ENCODE peak calls at places on chromosomes 5 and 9, in five cellular contexts. X is cardiac muscle cell, M is colonic mucosa, D is prostate gland, E is endodermal cell. F is an unnamed sample.

GRCh38 chr5:179210478-179210877 is 134.8 kb downstream of the ADAMTS2 start:
- DNase-seq in D (no peak), E (no peak), M (no peak), X (no peak), F (no peak)

GRCh38 chr9:121445986-121446385 is 53.7 kb downstream of the GGTA1 start:
- DNase-seq in M (no peak), X (no peak), E (peak), D (no peak), F (no peak)

GRCh38 chr5:6118691-6119090 is 259.7 kb downstream of the MED10 start:
- DNase-seq in D (no peak), M (no peak), X (no peak), E (no peak), F (no peak)

GRCh38 chr5:16568875-16569580 is 47.8 kb downstream of the RETREG1 start:
- DNase-seq in E (no peak), D (peak), X (no peak), M (no peak), F (peak)

GRCh38 chr9:94799578-94800264 is 73.2 kb downstream of the AOPEP start:
- DNase-seq in E (peak), D (no peak), M (no peak), X (no peak), F (no peak)

GRCh38 chr9:129566563-129567266 is 54.2 kb downstream of the C9orf50 start:
- DNase-seq in E (no peak), X (no peak), M (no peak), D (no peak), F (peak)

GRCh38 chr5:38465702-38466443 is 90.6 kb downstream of the LIFR start:
- DNase-seq in M (no peak), X (no peak), D (no peak), E (no peak), F (no peak)

GRCh38 chr5:157548513-157549282 is 26.9 kb downstream of the ADAM19 start:
- DNase-seq in X (no peak), M (no peak), D (no peak), E (no peak), F (no peak)

GRCh38 chr9:113715086-113715485 is 161.0 kb upstream of the ZNF618 start:
- DNase-seq in M (peak), E (peak), D (no peak), X (no peak), F (no peak)

GRCh38 chr9:120362446-120362845 is 217.5 kb downstream of the CDK5RAP2 start:
- DNase-seq in E (no peak), X (no peak), M (no peak), D (no peak), F (no peak)

GRCh38 chr9:18437315-18438200 is 36.4 kb upstream of the ADAMTSL1 start:
- DNase-seq in X (peak), D (no peak), E (peak), M (no peak), F (no peak)

GRCh38 chr9:87338075-87338989 is 159.3 kb upstream of the DAPK1 start:
- DNase-seq in M (no peak), X (peak), D (no peak), E (peak), F (no peak)

GRCh38 chr5:16626696-16627264 is 10.0 kb upstream of the RETREG1 start:
- DNase-seq in D (no peak), M (no peak), X (no peak), E (no peak), F (no peak)

GRCh38 chr5:29263836-29264235 is 1929.7 kb upstream of the CDH6 start:
- DNase-seq in E (no peak), X (no peak), D (no peak), M (no peak), F (no peak)

GRCh38 chr9:9585920-9586319 is 1026.9 kb downstream of the PTPRD start:
- DNase-seq in M (no peak), X (no peak), D (no peak), E (no peak), F (no peak)

GRCh38 chr5:76225316-76225715 is 142.1 kb downstream of the SV2C start:
- DNase-seq in E (no peak), D (no peak), X (no peak), M (no peak), F (no peak)

GRCh38 chr9:128713941-128714573 is 9.9 kb downstream of the ZDHHC12 start:
- DNase-seq in D (no peak), X (no peak), M (no peak), E (peak), F (no peak)

GRCh38 chr9:96164268-96164683 is 137.7 kb downstream of the HSD17B3 start:
- DNase-seq in M (no peak), E (no peak), X (no peak), D (no peak), F (no peak)

GRCh38 chr5:102596113-102596512 is 97.3 kb upstream of the SLCO6A1 start:
- DNase-seq in M (no peak), E (no peak), X (no peak), D (no peak), F (no peak)

GRCh38 chr9:8733096-8733954 is 933.7 kb upstream of the DMAC1 start:
- DNase-seq in M (no peak), X (no peak), D (peak), E (peak), F (peak)

GRCh38 chr5:175851727-175852126 is 19.7 kb upstream of the CPLX2 start:
- DNase-seq in X (no peak), D (no peak), E (no peak), M (no peak), F (no peak)

GRCh38 chr5:113274836-113275414 is 159.9 kb downstream of the TSSK1B start:
- DNase-seq in X (peak), E (peak), M (no peak), D (no peak), F (no peak)

GRCh38 chr5:154249786-154250185 is 59.3 kb downstream of the GALNT10 start:
- DNase-seq in X (no peak), D (no peak), E (no peak), M (no peak), F (no peak)

GRCh38 chr5:110549301-110549700 is 177.2 kb downstream of the TMEM232 start:
- DNase-seq in E (no peak), D (no peak), X (no peak), M (no peak), F (no peak)

GRCh38 chr5:111676496-111676895 is 80.5 kb downstream of the NREP start:
- DNase-seq in X (no peak), D (no peak), M (no peak), E (no peak), F (no peak)

GRCh38 chr5:117800261-117800660 is 1188.1 kb downstream of the DTWD2 start:
- DNase-seq in D (peak), X (no peak), M (no peak), E (no peak), F (no peak)

GRCh38 chr9:109307380-109308240 is 13.2 kb downstream of the EPB41L4B start:
- DNase-seq in E (no peak), X (no peak), M (peak), D (no peak), F (no peak)

GRCh38 chr9:122015165-122015821 is 77.8 kb downstream of the TTLL11 start:
- DNase-seq in D (no peak), E (no peak), M (no peak), X (no peak), F (no peak)

GRCh38 chr5:5304361-5305035 is 118.0 kb upstream of the ICE1 start:
- DNase-seq in D (no peak), M (no peak), X (no peak), E (peak), F (no peak)

GRCh38 chr5:454936-455335 is 12.0 kb downstream of the EXOC3 start:
- DNase-seq in X (no peak), E (peak), M (no peak), D (no peak), F (no peak)

GRCh38 chr5:36935805-36936204 is 59.2 kb downstream of the NIPBL start:
- DNase-seq in E (no peak), X (no peak), D (no peak), M (no peak), F (no peak)

GRCh38 chr5:80487829-80488708 is at the start of gene FAM151B:
- DNase-seq in M (peak), D (peak), E (peak), X (peak), F (peak)

GRCh38 chr9:98530275-98530674 is 178.5 kb downstream of the GABBR2 start:
- DNase-seq in E (no peak), M (no peak), D (no peak), X (no peak), F (no peak)

GRCh38 chr9:88917375-88917774 is 73.9 kb upstream of the S1PR3 start:
- DNase-seq in D (no peak), E (no peak), X (no peak), M (no peak), F (no peak)

GRCh38 chr5:72478684-72479083 is 28.5 kb downstream of the ZNF366 start:
- DNase-seq in E (no peak), M (no peak), X (no peak), D (no peak), F (no peak)

GRCh38 chr5:109900911-109901627 is 211.3 kb downstream of the MAN2A1 start:
- DNase-seq in D (no peak), M (no peak), X (no peak), E (no peak), F (no peak)

GRCh38 chr5:101153526-101153925 is 250.4 kb upstream of the ST8SIA4 start:
- DNase-seq in M (no peak), X (no peak), E (no peak), D (no peak), F (no peak)

GRCh38 chr9:68678430-68678829 is 26.6 kb upstream of the PIP5K1B start:
- DNase-seq in M (no peak), E (peak), D (no peak), X (peak), F (no peak)

GRCh38 chr5:73311291-73312110 is 137.1 kb downstream of the FOXD1 start:
- DNase-seq in E (peak), M (no peak), D (no peak), X (no peak), F (no peak)

GRCh38 chr5:66560371-66560770 is 35.8 kb upstream of the MAST4 start:
- DNase-seq in E (no peak), X (no peak), M (no peak), D (no peak), F (no peak)

GRCh38 chr5:66565878-66566277 is 30.3 kb upstream of the MAST4 start:
- DNase-seq in D (no peak), E (no peak), M (no peak), X (no peak), F (no peak)

GRCh38 chr5:66558562-66558961 is 37.6 kb upstream of the MAST4 start:
- DNase-seq in D (no peak), M (no peak), X (no peak), E (no peak), F (no peak)

GRCh38 chr5:66567474-66567873 is 28.7 kb upstream of the MAST4 start:
- DNase-seq in M (no peak), D (no peak), X (no peak), E (no peak), F (no peak)

DNA sequence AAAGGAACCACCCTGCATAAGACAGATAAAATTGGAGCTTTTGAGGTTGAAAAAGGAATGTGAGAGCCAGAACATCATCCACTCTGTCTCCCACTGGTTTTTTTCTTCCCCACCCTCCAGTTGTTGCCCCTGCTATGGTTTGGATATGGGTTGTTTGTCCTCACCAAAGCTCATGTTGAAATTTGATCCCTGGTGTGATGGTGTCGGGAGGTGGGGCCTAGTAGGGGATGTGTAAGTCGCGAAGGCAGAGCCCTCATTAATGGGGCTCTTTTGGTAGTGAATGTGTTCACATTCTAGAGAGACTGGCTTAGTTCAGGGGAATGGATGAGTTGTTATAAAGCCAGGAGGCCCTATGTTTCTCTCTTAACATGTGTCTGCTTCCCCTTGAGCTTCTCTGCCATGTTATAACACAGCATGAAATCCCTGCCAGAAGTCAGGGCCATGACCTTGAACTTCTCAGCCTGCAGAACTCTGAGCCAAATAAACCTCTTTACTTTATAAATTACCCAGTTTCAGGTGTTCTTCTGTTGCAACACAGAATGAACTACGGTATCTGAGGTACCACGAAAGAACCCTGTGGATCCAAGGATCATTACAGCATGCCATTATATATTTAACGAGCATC is 34.7 kb upstream of the MAST4 start:
- DNase-seq in D (no peak), E (no peak), X (no peak), M (no peak), F (no peak)
- H3K27ac ChIP-seq in D (no peak), E (no peak), X (no peak), M (no peak), F (no peak)

GRCh38 chr5:173780356-173781234 is 107.6 kb upstream of the CPEB4 start:
- DNase-seq in D (no peak), X (no peak), E (no peak), M (no peak), F (no peak)
- H3K27ac ChIP-seq in D (no peak), X (no peak), E (no peak), M (no peak), F (no peak)

DNA sequence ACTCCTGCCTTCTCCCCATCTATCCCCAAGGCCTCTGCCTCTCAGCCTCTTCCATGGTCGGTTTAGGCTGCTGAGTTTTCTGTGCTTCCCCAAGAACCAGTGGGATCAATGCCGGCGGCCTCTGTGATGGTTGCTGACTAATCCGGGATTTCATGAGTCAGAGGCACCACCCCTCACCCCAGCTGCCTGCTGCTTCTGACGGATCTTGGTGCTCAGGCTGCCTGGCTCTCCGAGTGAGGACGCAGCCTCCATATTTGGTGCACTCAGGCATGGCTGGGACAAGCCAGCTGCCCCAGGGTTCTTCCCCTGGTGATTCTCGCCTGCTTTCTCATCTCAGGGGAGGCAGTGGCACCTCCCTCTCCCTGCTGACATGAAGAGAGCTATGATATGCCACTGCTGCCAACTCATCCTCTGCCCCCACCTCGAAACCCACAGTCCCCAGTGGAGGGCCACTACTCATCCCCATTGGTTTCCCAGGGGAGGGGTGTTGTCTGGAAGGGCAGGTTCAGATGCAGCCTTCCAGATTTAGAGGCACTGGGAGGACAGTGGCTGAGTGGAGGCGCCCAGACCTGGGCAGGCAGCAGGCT is 3.3 kb upstream of the MAN1B1 start:
- DNase-seq in X (no peak), E (peak), D (no peak), M (no peak), F (peak)
- H3K27ac ChIP-seq in X (no peak), E (no peak), D (no peak), M (peak), F (peak)

GRCh38 chr9:123893146-123893545 is 36.8 kb downstream of the DENND1A start:
- DNase-seq in X (no peak), E (no peak), M (no peak), D (no peak), F (no peak)
- H3K27ac ChIP-seq in X (no peak), E (no peak), M (no peak), D (no peak), F (no peak)

GRCh38 chr5:180353226-180353962 is at the start of gene GFPT2:
- DNase-seq in D (peak), M (peak), X (peak), E (peak), F (peak)
- H3K27ac ChIP-seq in D (peak), M (no peak), X (peak), E (no peak), F (no peak)

DNA sequence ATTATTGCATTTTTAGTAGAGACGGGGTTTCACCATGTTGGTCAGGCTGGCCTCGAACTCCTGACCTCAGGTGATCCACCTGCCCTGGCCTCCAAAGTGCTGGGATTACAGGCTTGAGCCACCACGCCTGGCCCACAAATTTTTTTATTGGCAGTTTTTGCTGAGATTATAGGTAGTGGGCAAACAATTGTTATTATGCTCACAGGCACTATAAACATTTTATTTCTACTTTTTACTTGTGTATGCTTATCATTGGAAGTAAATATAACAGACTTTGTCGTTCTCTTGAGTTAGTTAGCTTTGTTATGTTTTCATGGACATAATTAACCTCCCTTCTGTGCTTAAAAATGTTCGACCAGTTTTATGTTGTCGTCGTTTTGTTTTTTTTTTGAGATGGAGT is 23.9 kb downstream of the UGCG start:
- DNase-seq in X (no peak), E (no peak), D (peak), M (no peak), F (no peak)
- H3K27ac ChIP-seq in X (no peak), E (no peak), D (no peak), M (no peak), F (no peak)

GRCh38 chr5:14167211-14167845 is 24.2 kb downstream of the TRIO start:
- DNase-seq in D (no peak), M (no peak), X (no peak), E (peak), F (no peak)
- H3K27ac ChIP-seq in D (no peak), M (peak), X (no peak), E (no peak), F (no peak)

GRCh38 chr5:171469336-171469735 is 49.9 kb downstream of the FGF18 start:
- DNase-seq in D (no peak), X (no peak), M (no peak), E (no peak), F (no peak)
- H3K27ac ChIP-seq in D (no peak), X (no peak), M (no peak), E (no peak), F (no peak)

GRCh38 chr5:1538741-1539392 is 15.1 kb upstream of the LPCAT1 start:
- DNase-seq in D (no peak), E (no peak), X (no peak), M (no peak), F (no peak)
- H3K27ac ChIP-seq in D (no peak), E (no peak), X (no peak), M (no peak), F (no peak)

GRCh38 chr5:78509145-78509865 is 139.3 kb downstream of the LHFPL2 start:
- DNase-seq in X (no peak), E (no peak), D (no peak), M (no peak), F (no peak)

GRCh38 chr5:78508231-78508765 is 140.3 kb downstream of the LHFPL2 start:
- DNase-seq in X (peak), M (no peak), E (no peak), D (no peak), F (no peak)

GRCh38 chr5:78509884-78510769 is 138.4 kb downstream of the LHFPL2 start:
- DNase-seq in D (peak), M (peak), X (peak), E (peak), F (peak)

GRCh38 chr5:78512440-78512839 is 136.1 kb downstream of the LHFPL2 start:
- DNase-seq in M (no peak), E (no peak), D (no peak), X (no peak), F (no peak)

GRCh38 chr5:78511116-78511906 is 137.3 kb downstream of the LHFPL2 start:
- DNase-seq in D (no peak), X (no peak), M (no peak), E (no peak), F (no peak)
- H3K27ac ChIP-seq in D (no peak), X (peak), M (peak), E (no peak), F (peak)